ENCODE peak calls at places on chromosomes 4 and X, in four cellular contexts. M, N, X and G are unnamed samples.

GRCh38 chr4:3346146-3346545 is 53.3 kb downstream of the RGS12 start:
- DNase-seq in M (peak), N (peak), X (peak), G (peak)

GRCh38 chrX:104284407-104285000 is 29.8 kb upstream of the ESX1 start:
- DNase-seq in M (no peak), N (no peak), X (no peak), G (no peak)

GRCh38 chr4:168648929-168649328 is 152.1 kb downstream of the PALLD start:
- DNase-seq in M (peak), N (no peak), X (peak), G (peak)

GRCh38 chr4:153438916-153439756 is 27.0 kb upstream of the TMEM131L start:
- DNase-seq in M (no peak), N (no peak), X (no peak), G (no peak)

GRCh38 chr4:13640149-13640671 is 12.7 kb upstream of the BOD1L1 start:
- DNase-seq in M (peak), N (no peak), X (peak), G (no peak)

GRCh38 chr4:30722092-30722915 is 2.1 kb downstream of the PCDH7 start:
- DNase-seq in M (no peak), N (no peak), X (no peak), G (no peak)

GRCh38 chr4:40563401-40563800 is 66.3 kb downstream of the RBM47 start:
- DNase-seq in M (no peak), N (no peak), X (no peak), G (no peak)

GRCh38 chr4:10926025-10926424 is 241.5 kb upstream of the CLNK start:
- DNase-seq in M (peak), N (peak), X (no peak), G (no peak)

GRCh38 chrX:41043950-41044349 is 41.3 kb upstream of the USP9X start:
- DNase-seq in M (no peak), N (no peak), X (peak), G (peak)

GRCh38 chr4:35793045-35793722 is 451.1 kb downstream of the ARAP2 start:
- DNase-seq in M (peak), N (no peak), X (no peak), G (no peak)

GRCh38 chrX:9874483-9874882 is 88.3 kb downstream of the SHROOM2 start:
- DNase-seq in M (peak), N (no peak), X (peak), G (no peak)

GRCh38 chrX:103513067-103513466 is 6.2 kb downstream of the RAB40A start:
- DNase-seq in M (no peak), N (no peak), X (no peak), G (no peak)

GRCh38 chrX:150034788-150035187 is 96.5 kb upstream of the EOLA2 start:
- DNase-seq in M (no peak), N (no peak), X (no peak), G (no peak)

GRCh38 chr4:52837716-52838558 is 24.2 kb upstream of the RASL11B start:
- DNase-seq in M (peak), N (no peak), X (peak), G (peak)

GRCh38 chrX:132740316-132741123 is 217.9 kb downstream of the HS6ST2 start:
- DNase-seq in M (peak), N (peak), X (no peak), G (peak)

GRCh38 chrX:132741706-132742105 is 216.7 kb downstream of the HS6ST2 start:
- DNase-seq in M (peak), N (no peak), X (no peak), G (no peak)

GRCh38 chrX:132743086-132743485 is 215.3 kb downstream of the HS6ST2 start:
- DNase-seq in M (no peak), N (no peak), X (no peak), G (no peak)

GRCh38 chrX:132738951-132739350 is 219.5 kb downstream of the HS6ST2 start:
- DNase-seq in M (peak), N (no peak), X (no peak), G (no peak)

GRCh38 chrX:132737743-132738142 is 220.7 kb downstream of the HS6ST2 start:
- DNase-seq in M (no peak), N (no peak), X (no peak), G (no peak)
- H3K4ac ChIP-seq in M (no peak), N (no peak), X (no peak), G (no peak)

GRCh38 chr4:81421346-81422218 is 50.1 kb downstream of the RASGEF1B start:
- DNase-seq in M (no peak), N (no peak), X (peak), G (peak)

GRCh38 chr4:81424336-81424735 is 47.4 kb downstream of the RASGEF1B start:
- DNase-seq in M (no peak), N (no peak), X (no peak), G (no peak)

GRCh38 chr4:81412941-81413488 is 58.7 kb downstream of the RASGEF1B start:
- DNase-seq in M (no peak), N (no peak), X (no peak), G (peak)

GRCh38 chr4:81422591-81422990 is 49.1 kb downstream of the RASGEF1B start:
- DNase-seq in M (no peak), N (no peak), X (no peak), G (no peak)

DNA sequence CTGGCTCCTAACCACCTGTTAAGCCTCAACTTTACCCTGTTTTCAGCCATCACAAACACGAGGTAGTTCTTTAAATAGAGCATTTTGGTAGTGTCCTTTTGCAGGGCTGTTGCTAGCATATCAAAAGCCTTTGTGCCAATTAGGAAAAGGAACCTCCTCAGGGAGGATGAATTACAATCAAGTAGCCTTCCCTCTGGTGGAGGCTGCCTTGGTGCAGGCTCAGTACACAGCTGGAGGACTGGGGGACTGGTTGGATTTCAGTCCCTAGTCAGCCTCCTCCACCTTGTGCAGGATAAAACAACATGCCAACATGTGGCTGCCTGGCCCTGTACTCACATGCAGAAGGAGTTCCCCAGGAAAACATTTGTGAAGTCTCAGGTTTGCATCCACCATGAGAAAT is 53.1 kb downstream of the RASGEF1B start:
- DNase-seq in M (no peak), N (no peak), X (no peak), G (no peak)
- H3K14ac ChIP-seq in M (no peak), N (no peak), X (no peak), G (no peak)

GRCh38 chrX:48999030-48999429 is 3.0 kb downstream of the GRIPAP1 start:
- DNase-seq in M (no peak), N (no peak), X (no peak), G (no peak)

GRCh38 chrX:49000640-49001039 is 1.4 kb downstream of the GRIPAP1 start:
- DNase-seq in M (no peak), N (no peak), X (no peak), G (no peak)

GRCh38 chrX:49002091-49002935 is at the start of gene GRIPAP1:
- DNase-seq in M (peak), N (peak), X (peak), G (peak)

GRCh38 chrX:49003696-49004095 is 1.6 kb upstream of the GRIPAP1 start:
- DNase-seq in M (no peak), N (no peak), X (no peak), G (no peak)

DNA sequence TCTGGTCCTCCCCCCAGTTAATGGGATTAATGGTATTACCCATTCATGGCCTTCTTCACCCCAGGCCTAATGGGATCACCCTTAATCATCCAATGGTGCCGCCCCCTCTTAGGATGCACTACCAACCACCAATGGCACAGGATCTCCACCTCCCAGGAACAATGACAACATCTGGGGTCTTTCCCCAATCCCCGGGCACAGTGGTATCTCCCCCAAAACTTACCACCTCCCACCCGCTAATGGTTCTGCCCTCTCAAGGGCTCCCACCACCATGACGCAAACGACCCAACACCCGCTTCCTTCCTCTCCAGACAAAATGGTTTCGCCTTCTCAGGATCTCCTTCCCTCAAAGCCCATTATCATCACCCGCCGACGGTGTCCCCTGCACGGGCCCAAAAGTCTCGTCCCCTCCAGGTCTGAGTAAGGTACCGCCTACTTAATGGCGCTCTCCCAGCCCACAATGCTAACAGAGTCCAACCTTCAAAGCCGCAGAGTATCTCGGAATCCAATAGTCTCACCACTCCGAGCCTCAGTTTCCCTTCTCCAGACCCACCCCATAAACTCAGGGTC is 458 bp downstream of the GRIPAP1 start:
- DNase-seq in M (peak), N (peak), X (peak), G (peak)
- H3K4ac ChIP-seq in M (peak), N (no peak), X (peak), G (peak)

GRCh38 chr4:80751200-80751599 is 279.3 kb upstream of the BMP3 start:
- DNase-seq in M (no peak), N (no peak), X (no peak), G (no peak)
- H3K14ac ChIP-seq in M (no peak), N (no peak), X (no peak), G (no peak)